ENCODE peak calls at places on chromosomes 2 and 18, in six cellular contexts. X is T-helper 17 cell, Y is K562, L is glomerular endothelial cell, F is Right ventricle myocardium superior, R is HT1080. W is an unnamed sample.

GRCh38 chr2:178767099-178768060 is 39.8 kb downstream of the TTN start:
- DNase-seq in Y (no peak), R (no peak), L (no peak), F (no peak), X (no peak), W (no peak)

GRCh38 chr2:8515390-8515761 is 166.5 kb upstream of the ID2 start:
- DNase-seq in F (peak; percentile 52), X (peak; percentile 31), L (no peak), R (no peak), Y (no peak), W (peak; percentile 27)

GRCh38 chr18:68623342-68623741 is 91.6 kb downstream of the TMX3 start:
- DNase-seq in F (no peak), Y (peak; percentile 13), L (peak; percentile 27), R (peak; percentile 64), X (no peak), W (no peak)

GRCh38 chr2:157488877-157489276 is 45.0 kb upstream of the CYTIP start:
- DNase-seq in L (no peak), R (peak; percentile 44), F (no peak), Y (no peak), X (no peak), W (no peak)

GRCh38 chr18:39622431-39622830 is 2056.8 kb upstream of the CELF4 start:
- DNase-seq in R (no peak), Y (no peak), X (no peak), L (no peak), F (no peak), W (no peak)

GRCh38 chr2:120937736-120938131 is 202.1 kb downstream of the GLI2 start:
- DNase-seq in F (no peak), L (no peak), X (no peak), Y (no peak), R (no peak), W (no peak)

GRCh38 chr2:219184116-219184515 is 6.0 kb downstream of the RETREG2 start:
- DNase-seq in R (no peak), X (no peak), F (no peak), Y (no peak), L (no peak), W (no peak)

GRCh38 chr2:187774551-187775071 is 220.4 kb upstream of the TFPI start:
- DNase-seq in Y (no peak), X (no peak), F (no peak), R (peak; percentile 79), L (no peak), W (no peak)

GRCh38 chr2:30226144-30227032 is 4.9 kb upstream of the LBH start:
- DNase-seq in L (no peak), Y (no peak), R (no peak), X (no peak), F (no peak), W (no peak)

GRCh38 chr18:11747731-11748130 is 58.7 kb downstream of the GNAL start:
- DNase-seq in Y (no peak), F (no peak), R (no peak), L (no peak), X (no peak), W (no peak)

GRCh38 chr2:233404227-233404626 is 49.9 kb downstream of the DGKD start:
- DNase-seq in X (peak; percentile 34), Y (peak; percentile 43), R (peak; percentile 35), L (no peak), F (no peak), W (peak; percentile 87)

GRCh38 chr2:60641866-60642788 is 88.7 kb upstream of the BCL11A start:
- DNase-seq in F (no peak), Y (peak; percentile 46), L (peak; percentile 51), R (peak; percentile 13), X (no peak), W (peak; percentile 59)

GRCh38 chr2:53740170-53740569 is 27.4 kb upstream of the CHAC2 start:
- DNase-seq in X (no peak), F (no peak), L (no peak), R (no peak), Y (peak; percentile 14), W (no peak)

GRCh38 chr2:123768233-123768632 is 256.9 kb upstream of the CNTNAP5 start:
- DNase-seq in X (no peak), F (no peak), Y (no peak), L (no peak), R (no peak), W (no peak)

GRCh38 chr2:96142217-96143113 is 2.8 kb downstream of the DUSP2 start:
- DNase-seq in F (peak; percentile 40), X (peak; percentile 56), Y (peak; percentile 77), R (no peak), L (no peak), W (peak; percentile 61)

GRCh38 chr2:102795641-102796040 is 33.8 kb downstream of the TMEM182 start:
- DNase-seq in X (no peak), F (no peak), Y (no peak), L (no peak), R (no peak), W (no peak)

GRCh38 chr2:15547100-15547499 is 14.0 kb downstream of the NBAS start:
- DNase-seq in L (no peak), F (no peak), R (no peak), Y (no peak), X (no peak), W (no peak)

GRCh38 chr2:216855614-216856013 is 4.2 kb downstream of the TNP1 start:
- DNase-seq in R (no peak), F (peak; percentile 70), L (no peak), Y (no peak), X (no peak), W (no peak)

GRCh38 chr18:79521806-79522205 is 126.1 kb downstream of the NFATC1 start:
- DNase-seq in F (no peak), R (no peak), L (no peak), Y (no peak), X (no peak), W (no peak)

GRCh38 chr2:233443511-233444183 is 89.4 kb downstream of the DGKD start:
- DNase-seq in L (no peak), Y (peak; percentile 74), R (peak; percentile 74), X (peak; percentile 63), F (peak; percentile 81), W (peak; percentile 83)

GRCh38 chr18:77262655-77263470 is 13.2 kb downstream of the GALR1 start:
- DNase-seq in Y (no peak), X (no peak), F (no peak), R (no peak), L (no peak), W (no peak)